ENCODE peak calls at places on chromosomes 4 and X, in ten cellular contexts. One of them, this sample, is unnamed.

GRCh38 chrX:1529328-1529727 is 7.7 kb downstream of the P2RY8 start:
- DNase-seq in AG09309: no peak
- DNase-seq in GM13977: no peak
- DNase-seq in breast epithelium: no peak
- DNase-seq in WERI-Rb-1: no peak
- DNase-seq in activated B cell treated with CpG ODN at 0.5 μM for 24 hours: no peak
- DNase-seq in dorsolateral prefrontal cortex: no peak
- DNase-seq in A549: no peak
- DNase-seq in AG10803: no peak
- DNase-seq in cardiac fibroblast: no peak
- DNase-seq in this sample: no peak

GRCh38 chr4:2333356-2333841 is 71.5 kb upstream of the MXD4 start:
- DNase-seq in AG09309: no peak
- DNase-seq in GM13977: peak; percentile 78
- DNase-seq in breast epithelium: peak; percentile 12
- DNase-seq in WERI-Rb-1: peak; percentile 48
- DNase-seq in activated B cell treated with CpG ODN at 0.5 μM for 24 hours: no peak
- DNase-seq in dorsolateral prefrontal cortex: no peak
- DNase-seq in A549: no peak
- DNase-seq in AG10803: no peak
- DNase-seq in cardiac fibroblast: no peak
- DNase-seq in this sample: no peak

GRCh38 chr4:119667802-119668201 is 39.2 kb upstream of the PDE5A start:
- DNase-seq in AG09309: no peak
- DNase-seq in GM13977: no peak
- DNase-seq in breast epithelium: no peak
- DNase-seq in WERI-Rb-1: peak; percentile 29
- DNase-seq in activated B cell treated with CpG ODN at 0.5 μM for 24 hours: no peak
- DNase-seq in dorsolateral prefrontal cortex: no peak
- DNase-seq in A549: no peak
- DNase-seq in AG10803: no peak
- DNase-seq in cardiac fibroblast: no peak
- DNase-seq in this sample: no peak

GRCh38 chr4:140633951-140634350 is 65.2 kb upstream of the UCP1 start:
- DNase-seq in AG09309: no peak
- DNase-seq in GM13977: no peak
- DNase-seq in breast epithelium: no peak
- DNase-seq in WERI-Rb-1: no peak
- DNase-seq in activated B cell treated with CpG ODN at 0.5 μM for 24 hours: no peak
- DNase-seq in dorsolateral prefrontal cortex: no peak
- DNase-seq in A549: no peak
- DNase-seq in AG10803: no peak
- DNase-seq in cardiac fibroblast: no peak
- DNase-seq in this sample: no peak

GRCh38 chr4:111512081-111512774 is 633.0 kb upstream of the FAM241A start:
- DNase-seq in AG09309: peak; percentile 74
- DNase-seq in GM13977: no peak
- DNase-seq in breast epithelium: no peak
- DNase-seq in WERI-Rb-1: no peak
- DNase-seq in activated B cell treated with CpG ODN at 0.5 μM for 24 hours: no peak
- DNase-seq in dorsolateral prefrontal cortex: no peak
- DNase-seq in A549: peak; percentile 71
- DNase-seq in AG10803: peak; percentile 91
- DNase-seq in cardiac fibroblast: peak; percentile 84
- DNase-seq in this sample: peak; percentile 89

GRCh38 chr4:173332963-173333657 is 1.0 kb downstream of the HMGB2 start:
- DNase-seq in AG09309: no peak
- DNase-seq in GM13977: peak; percentile 23
- DNase-seq in breast epithelium: no peak
- DNase-seq in WERI-Rb-1: no peak
- DNase-seq in activated B cell treated with CpG ODN at 0.5 μM for 24 hours: no peak
- DNase-seq in dorsolateral prefrontal cortex: no peak
- DNase-seq in A549: no peak
- DNase-seq in AG10803: no peak
- DNase-seq in cardiac fibroblast: peak; percentile 10
- DNase-seq in this sample: peak; percentile 16

GRCh38 chr4:147134536-147135210 is 189.0 kb upstream of the TTC29 start:
- DNase-seq in AG09309: no peak
- DNase-seq in GM13977: no peak
- DNase-seq in breast epithelium: no peak
- DNase-seq in WERI-Rb-1: no peak
- DNase-seq in activated B cell treated with CpG ODN at 0.5 μM for 24 hours: no peak
- DNase-seq in dorsolateral prefrontal cortex: no peak
- DNase-seq in A549: no peak
- DNase-seq in AG10803: no peak
- DNase-seq in cardiac fibroblast: no peak
- DNase-seq in this sample: peak; percentile 95

GRCh38 chr4:80365928-80366327 is 30.4 kb downstream of the CFAP299 start:
- DNase-seq in AG09309: peak; percentile 39
- DNase-seq in GM13977: peak; percentile 53
- DNase-seq in breast epithelium: peak; percentile 27
- DNase-seq in WERI-Rb-1: peak; percentile 62
- DNase-seq in activated B cell treated with CpG ODN at 0.5 μM for 24 hours: no peak
- DNase-seq in dorsolateral prefrontal cortex: no peak
- DNase-seq in A549: peak; percentile 14
- DNase-seq in AG10803: peak; percentile 81
- DNase-seq in cardiac fibroblast: peak; percentile 67
- DNase-seq in this sample: peak; percentile 76

GRCh38 chr4:129364747-129365452 is 268.9 kb downstream of the C4orf33 start:
- DNase-seq in AG09309: no peak
- DNase-seq in GM13977: no peak
- DNase-seq in breast epithelium: no peak
- DNase-seq in WERI-Rb-1: no peak
- DNase-seq in activated B cell treated with CpG ODN at 0.5 μM for 24 hours: no peak
- DNase-seq in dorsolateral prefrontal cortex: no peak
- DNase-seq in A549: no peak
- DNase-seq in AG10803: no peak
- DNase-seq in cardiac fibroblast: no peak
- DNase-seq in this sample: no peak

GRCh38 chrX:136162827-136163427 is 15.6 kb downstream of the FHL1 start:
- DNase-seq in AG09309: no peak
- DNase-seq in GM13977: no peak
- DNase-seq in breast epithelium: no peak
- DNase-seq in WERI-Rb-1: peak; percentile 66
- DNase-seq in activated B cell treated with CpG ODN at 0.5 μM for 24 hours: peak; percentile 14
- DNase-seq in dorsolateral prefrontal cortex: no peak
- DNase-seq in A549: peak; percentile 59
- DNase-seq in AG10803: peak; percentile 46
- DNase-seq in cardiac fibroblast: peak; percentile 63
- DNase-seq in this sample: peak; percentile 68

GRCh38 chr4:86855572-86855971 is 6.4 kb upstream of the SLC10A6 start:
- DNase-seq in AG09309: peak; percentile 84
- DNase-seq in GM13977: no peak
- DNase-seq in breast epithelium: no peak
- DNase-seq in WERI-Rb-1: no peak
- DNase-seq in activated B cell treated with CpG ODN at 0.5 μM for 24 hours: no peak
- DNase-seq in dorsolateral prefrontal cortex: no peak
- DNase-seq in A549: peak; percentile 14
- DNase-seq in AG10803: peak; percentile 57
- DNase-seq in cardiac fibroblast: peak; percentile 59
- DNase-seq in this sample: peak; percentile 26

GRCh38 chr4:116796022-116796421 is 289.4 kb downstream of the TRAM1L1 start:
- DNase-seq in AG09309: no peak
- DNase-seq in GM13977: no peak
- DNase-seq in breast epithelium: no peak
- DNase-seq in WERI-Rb-1: no peak
- DNase-seq in activated B cell treated with CpG ODN at 0.5 μM for 24 hours: no peak
- DNase-seq in dorsolateral prefrontal cortex: no peak
- DNase-seq in A549: no peak
- DNase-seq in AG10803: no peak
- DNase-seq in cardiac fibroblast: no peak
- DNase-seq in this sample: no peak

GRCh38 chr4:116332508-116332907 is 752.9 kb downstream of the TRAM1L1 start:
- DNase-seq in AG09309: no peak
- DNase-seq in GM13977: no peak
- DNase-seq in breast epithelium: no peak
- DNase-seq in WERI-Rb-1: no peak
- DNase-seq in activated B cell treated with CpG ODN at 0.5 μM for 24 hours: no peak
- DNase-seq in dorsolateral prefrontal cortex: no peak
- DNase-seq in A549: no peak
- DNase-seq in AG10803: no peak
- DNase-seq in cardiac fibroblast: no peak
- DNase-seq in this sample: no peak

GRCh38 chr4:142396279-142396678 is 449.8 kb downstream of the INPP4B start:
- DNase-seq in AG09309: no peak
- DNase-seq in GM13977: no peak
- DNase-seq in breast epithelium: no peak
- DNase-seq in WERI-Rb-1: no peak
- DNase-seq in activated B cell treated with CpG ODN at 0.5 μM for 24 hours: no peak
- DNase-seq in dorsolateral prefrontal cortex: no peak
- DNase-seq in A549: no peak
- DNase-seq in AG10803: peak; percentile 84
- DNase-seq in cardiac fibroblast: peak; percentile 57
- DNase-seq in this sample: no peak

GRCh38 chrX:43560247-43560946 is 95.7 kb upstream of the MAOA start:
- DNase-seq in AG09309: no peak
- DNase-seq in GM13977: no peak
- DNase-seq in breast epithelium: no peak
- DNase-seq in WERI-Rb-1: peak; percentile 8
- DNase-seq in activated B cell treated with CpG ODN at 0.5 μM for 24 hours: no peak
- DNase-seq in dorsolateral prefrontal cortex: no peak
- DNase-seq in A549: no peak
- DNase-seq in AG10803: no peak
- DNase-seq in cardiac fibroblast: no peak
- DNase-seq in this sample: no peak

DNA sequence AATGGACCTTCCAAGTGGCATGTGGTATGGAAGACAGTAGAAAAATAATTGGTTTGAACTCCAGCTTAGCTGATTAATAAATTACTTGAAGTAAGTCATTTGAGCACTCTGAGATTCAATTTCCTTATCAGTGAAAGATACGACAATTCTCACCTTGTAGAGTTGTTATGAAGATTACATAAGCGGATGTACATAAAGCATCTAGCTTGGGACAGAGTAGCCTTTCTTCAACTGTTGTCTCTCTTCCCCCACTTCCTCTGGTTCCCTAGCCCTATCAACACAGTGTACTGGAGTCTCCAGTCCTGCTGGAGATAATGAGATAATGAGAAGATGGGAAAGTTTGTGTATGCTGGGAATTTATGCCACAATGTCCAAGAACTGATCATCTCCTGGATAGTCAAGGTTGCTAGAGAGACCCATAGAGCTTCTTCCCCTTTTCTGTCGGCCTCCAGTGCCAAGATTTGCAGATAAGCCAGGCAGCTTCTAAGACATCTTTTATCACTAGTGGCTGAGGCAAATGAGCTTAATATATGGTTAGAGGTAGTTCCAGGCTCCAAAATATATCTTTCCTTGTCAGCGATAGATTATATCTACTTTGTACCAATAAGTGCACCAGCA is 33.9 kb downstream of the VSIG4 start:
- DNase-seq in AG09309: no peak
- DNase-seq in GM13977: no peak
- DNase-seq in breast epithelium: no peak
- DNase-seq in WERI-Rb-1: no peak
- DNase-seq in activated B cell treated with CpG ODN at 0.5 μM for 24 hours: no peak
- DNase-seq in dorsolateral prefrontal cortex: no peak
- DNase-seq in A549: no peak
- DNase-seq in AG10803: no peak
- DNase-seq in cardiac fibroblast: no peak
- DNase-seq in this sample: no peak
- TF ChIP-seq CTCF in AG09309: no peak
- TF ChIP-seq CTCF in GM13977: no peak
- TF ChIP-seq CTCF in breast epithelium: no peak
- TF ChIP-seq CTCF in WERI-Rb-1: no peak
- TF ChIP-seq CTCF in activated B cell treated with CpG ODN at 0.5 μM for 24 hours: no peak
- TF ChIP-seq CTCF in dorsolateral prefrontal cortex: no peak
- TF ChIP-seq CTCF in A549: no peak
- TF ChIP-seq CTCF in AG10803: no peak
- TF ChIP-seq CTCF in cardiac fibroblast: no peak
- TF ChIP-seq CTCF in this sample: no peak

DNA sequence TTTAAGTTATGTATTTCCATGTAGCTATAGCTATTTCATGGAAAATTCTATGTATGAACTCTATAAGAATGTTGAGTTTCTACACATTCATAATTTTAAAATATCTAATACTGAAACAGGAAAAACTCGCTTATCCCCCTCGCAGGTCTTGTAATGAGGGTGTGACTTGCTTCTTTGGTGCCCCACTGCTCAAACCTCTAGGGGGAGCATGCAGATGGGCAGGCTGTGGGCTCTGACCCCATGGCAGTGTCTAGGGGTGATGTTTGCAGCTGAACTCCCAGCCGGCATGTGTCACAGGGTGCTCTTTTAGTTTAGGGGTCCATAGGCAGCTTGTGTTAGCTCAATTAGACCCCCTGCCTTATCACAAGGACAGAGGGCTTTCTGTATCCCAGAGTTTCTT is 1825.7 kb upstream of the ADGRL3 start:
- DNase-seq in AG09309: no peak
- DNase-seq in GM13977: no peak
- DNase-seq in breast epithelium: no peak
- DNase-seq in WERI-Rb-1: no peak
- DNase-seq in activated B cell treated with CpG ODN at 0.5 μM for 24 hours: no peak
- DNase-seq in dorsolateral prefrontal cortex: no peak
- DNase-seq in A549: no peak
- DNase-seq in AG10803: no peak
- DNase-seq in cardiac fibroblast: no peak
- DNase-seq in this sample: no peak
- TF ChIP-seq CTCF in AG09309: no peak
- TF ChIP-seq CTCF in GM13977: peak; percentile 9
- TF ChIP-seq CTCF in breast epithelium: no peak
- TF ChIP-seq CTCF in WERI-Rb-1: no peak
- TF ChIP-seq CTCF in activated B cell treated with CpG ODN at 0.5 μM for 24 hours: no peak
- TF ChIP-seq CTCF in dorsolateral prefrontal cortex: no peak
- TF ChIP-seq CTCF in A549: no peak
- TF ChIP-seq CTCF in AG10803: no peak
- TF ChIP-seq CTCF in cardiac fibroblast: no peak
- TF ChIP-seq CTCF in this sample: no peak

DNA sequence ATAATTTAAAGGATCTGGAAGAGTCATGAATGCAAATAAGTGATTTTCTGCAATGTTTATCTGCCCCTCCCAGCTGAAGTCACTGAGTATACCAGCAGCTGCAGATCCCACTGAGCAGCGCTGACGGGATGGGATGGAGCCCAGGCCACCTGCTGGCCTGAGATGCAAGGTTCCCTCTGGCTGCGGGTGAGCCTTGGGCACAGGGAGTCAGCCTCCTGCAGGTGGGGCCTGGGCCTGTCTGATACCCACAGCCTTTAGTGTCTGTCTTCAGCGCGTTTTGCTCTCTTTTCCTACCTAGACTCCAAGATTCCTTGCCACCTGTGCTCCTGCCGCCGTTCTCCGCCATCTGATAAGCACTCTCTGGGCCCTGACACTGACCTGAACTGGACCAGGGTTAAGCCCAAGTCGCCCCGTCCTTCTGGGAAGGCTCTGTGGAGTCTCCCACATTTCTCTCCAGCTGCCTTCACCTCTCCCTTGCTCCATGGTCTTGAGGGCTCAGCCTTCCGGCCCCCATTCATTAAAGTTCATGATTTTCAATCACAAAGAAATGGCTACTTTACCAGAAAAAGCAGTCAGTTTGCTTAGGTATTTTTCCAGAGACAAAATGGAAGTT is 223.1 kb upstream of the FAT1 start:
- DNase-seq in AG09309: no peak
- DNase-seq in GM13977: no peak
- DNase-seq in breast epithelium: no peak
- DNase-seq in WERI-Rb-1: no peak
- DNase-seq in activated B cell treated with CpG ODN at 0.5 μM for 24 hours: no peak
- DNase-seq in dorsolateral prefrontal cortex: no peak
- DNase-seq in A549: peak; percentile 79
- DNase-seq in AG10803: no peak
- DNase-seq in cardiac fibroblast: no peak
- DNase-seq in this sample: peak; percentile 60
- TF ChIP-seq CTCF in AG09309: peak; percentile 21
- TF ChIP-seq CTCF in GM13977: no peak
- TF ChIP-seq CTCF in breast epithelium: no peak
- TF ChIP-seq CTCF in WERI-Rb-1: peak; percentile 39
- TF ChIP-seq CTCF in activated B cell treated with CpG ODN at 0.5 μM for 24 hours: no peak
- TF ChIP-seq CTCF in dorsolateral prefrontal cortex: no peak
- TF ChIP-seq CTCF in A549: peak; percentile 48
- TF ChIP-seq CTCF in AG10803: peak; percentile 9
- TF ChIP-seq CTCF in cardiac fibroblast: no peak
- TF ChIP-seq CTCF in this sample: peak; percentile 62

GRCh38 chr4:16270654-16271328 is 44.5 kb upstream of the TAPT1 start:
- DNase-seq in AG09309: no peak
- DNase-seq in GM13977: no peak
- DNase-seq in breast epithelium: no peak
- DNase-seq in WERI-Rb-1: no peak
- DNase-seq in activated B cell treated with CpG ODN at 0.5 μM for 24 hours: no peak
- DNase-seq in dorsolateral prefrontal cortex: no peak
- DNase-seq in A549: peak; percentile 4
- DNase-seq in AG10803: no peak
- DNase-seq in cardiac fibroblast: no peak
- DNase-seq in this sample: no peak
- TF ChIP-seq CTCF in AG09309: peak; percentile 25
- TF ChIP-seq CTCF in GM13977: peak; percentile 5
- TF ChIP-seq CTCF in breast epithelium: no peak
- TF ChIP-seq CTCF in WERI-Rb-1: peak; percentile 43
- TF ChIP-seq CTCF in activated B cell treated with CpG ODN at 0.5 μM for 24 hours: no peak
- TF ChIP-seq CTCF in dorsolateral prefrontal cortex: peak; percentile 19
- TF ChIP-seq CTCF in A549: no peak
- TF ChIP-seq CTCF in AG10803: peak; percentile 17
- TF ChIP-seq CTCF in cardiac fibroblast: peak; percentile 23
- TF ChIP-seq CTCF in this sample: peak; percentile 25

This sample was measured in choroid plexus epithelial cell.